ENCODE peak calls at places on chromosomes 13 and 19, in ten cellular contexts. H, X, B, F, N, T, S, W, Y and O are unnamed samples.

GRCh38 chr19:54203151-54203611 is 2.5 kb downstream of the RPS9 start:
- DNase-seq in H (no peak), X (no peak), B (no peak), F (no peak), N (no peak), T (no peak), S (no peak), W (no peak), Y (peak; percentile 82), O (no peak)

GRCh38 chr13:57409656-57410055 is 221.9 kb upstream of the PCDH17 start:
- DNase-seq in H (no peak), X (no peak), B (no peak), F (no peak), N (no peak), T (no peak), S (no peak), W (no peak), Y (no peak), O (no peak)

GRCh38 chr19:12126707-12127106 is 13.4 kb downstream of the ZNF20 start:
- DNase-seq in H (no peak), X (no peak), B (no peak), F (peak; percentile 18), N (no peak), T (no peak), S (no peak), W (no peak), Y (no peak), O (no peak)

GRCh38 chr19:13981988-13982501 is 24.1 kb downstream of the RFX1 start:
- DNase-seq in H (no peak), X (no peak), B (no peak), F (no peak), N (no peak), T (no peak), S (no peak), W (no peak), Y (no peak), O (no peak)

GRCh38 chr19:13234518-13234917 is 84.3 kb downstream of the IER2 start:
- DNase-seq in H (no peak), X (peak; percentile 18), B (no peak), F (no peak), N (no peak), T (peak; percentile 66), S (peak; percentile 70), W (no peak), Y (peak; percentile 63), O (peak; percentile 58)

GRCh38 chr19:45450042-45450380 is 17.8 kb upstream of the FOSB start:
- DNase-seq in H (no peak), X (no peak), B (no peak), F (no peak), N (no peak), T (no peak), S (no peak), W (no peak), Y (no peak), O (no peak)

GRCh38 chr19:34017024-34017423 is 155.3 kb upstream of the LSM14A start:
- DNase-seq in H (no peak), X (no peak), B (no peak), F (no peak), N (no peak), T (no peak), S (no peak), W (no peak), Y (no peak), O (no peak)

GRCh38 chr19:45852941-45853340 is 10.0 kb downstream of the SYMPK start:
- DNase-seq in H (no peak), X (no peak), B (no peak), F (no peak), N (no peak), T (no peak), S (no peak), W (no peak), Y (no peak), O (no peak)

GRCh38 chr19:6259312-6259861 is 20.4 kb downstream of the MLLT1 start:
- DNase-seq in H (no peak), X (no peak), B (no peak), F (no peak), N (no peak), T (no peak), S (no peak), W (no peak), Y (peak; percentile 87), O (no peak)

GRCh38 chr19:6260376-6260775 is 19.4 kb downstream of the MLLT1 start:
- DNase-seq in H (no peak), X (no peak), B (no peak), F (no peak), N (no peak), T (no peak), S (no peak), W (no peak), Y (no peak), O (no peak)

GRCh38 chr19:6262519-6262918 is 17.3 kb downstream of the MLLT1 start:
- DNase-seq in H (no peak), X (no peak), B (no peak), F (no peak), N (no peak), T (no peak), S (no peak), W (no peak), Y (no peak), O (no peak)

GRCh38 chr19:6261883-6262282 is 17.9 kb downstream of the MLLT1 start:
- DNase-seq in H (no peak), X (no peak), B (no peak), F (no peak), N (no peak), T (no peak), S (no peak), W (no peak), Y (no peak), O (no peak)

DNA sequence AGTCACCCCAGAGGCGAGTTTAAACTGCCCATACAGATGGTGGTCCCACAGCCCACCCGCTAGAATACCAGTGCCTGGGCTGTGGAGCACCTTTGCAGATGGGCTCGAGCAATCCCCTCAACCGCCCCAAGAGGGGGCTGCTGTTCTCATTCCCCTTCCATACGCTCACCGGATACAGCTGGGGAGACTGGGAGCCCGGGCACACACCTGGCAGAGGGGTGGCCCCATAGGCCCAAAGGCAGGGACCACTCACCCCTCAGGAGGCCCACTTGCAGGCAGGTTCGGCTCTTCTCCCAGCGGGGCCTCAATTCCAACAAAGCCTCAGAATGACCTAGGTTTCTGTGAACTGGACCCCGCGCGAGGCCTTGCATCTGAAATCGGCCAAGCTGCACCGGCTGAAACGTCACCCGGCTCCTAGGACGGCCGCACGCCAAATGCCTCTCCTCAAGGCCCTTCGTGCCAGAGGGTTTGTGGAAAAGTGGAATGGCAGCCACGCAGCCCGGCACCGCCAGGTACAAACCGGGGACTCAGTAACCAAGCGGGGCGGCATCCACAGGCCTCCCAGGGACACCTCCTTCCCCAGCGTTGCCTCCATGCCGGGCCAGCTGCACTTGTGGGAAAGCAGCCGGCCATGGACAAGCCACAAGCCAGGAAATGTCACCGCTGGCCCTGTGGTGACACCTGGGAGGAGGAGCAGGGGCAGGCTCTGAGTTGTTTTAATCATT is 18.7 kb downstream of the MLLT1 start:
- DNase-seq in H (no peak), X (no peak), B (no peak), F (peak; percentile 35), N (no peak), T (peak; percentile 45), S (no peak), W (no peak), Y (no peak), O (peak; percentile 41)
- TF ChIP-seq CTCF in H (peak; percentile 61), X (peak; percentile 69), B (peak; percentile 56), F (peak; percentile 56), N (peak; percentile 71), T (peak; percentile 60), S (peak; percentile 44), W (peak; percentile 53), Y (peak; percentile 36), O (peak; percentile 61)

GRCh38 chr13:110323172-110323851 is 16.2 kb downstream of the COL4A2 start:
- DNase-seq in H (no peak), X (no peak), B (no peak), F (peak; percentile 58), N (peak; percentile 95), T (no peak), S (no peak), W (no peak), Y (no peak), O (no peak)
- TF ChIP-seq CTCF in H (peak; percentile 26), X (peak; percentile 18), B (no peak), F (peak; percentile 26), N (peak; percentile 50), T (no peak), S (no peak), W (no peak), Y (no peak), O (no peak)

GRCh38 chr19:11016591-11016990 is 55.8 kb downstream of the SMARCA4 start:
- DNase-seq in H (no peak), X (no peak), B (no peak), F (no peak), N (no peak), T (no peak), S (no peak), W (no peak), Y (no peak), O (no peak)

GRCh38 chr19:11012507-11012906 is 51.7 kb downstream of the SMARCA4 start:
- DNase-seq in H (no peak), X (no peak), B (no peak), F (no peak), N (no peak), T (no peak), S (no peak), W (no peak), Y (no peak), O (no peak)

GRCh38 chr19:11017275-11018035 is 56.6 kb downstream of the SMARCA4 start:
- DNase-seq in H (no peak), X (no peak), B (no peak), F (no peak), N (no peak), T (no peak), S (no peak), W (no peak), Y (peak; percentile 41), O (no peak)

GRCh38 chr19:11013771-11014170 is 52.9 kb downstream of the SMARCA4 start:
- DNase-seq in H (no peak), X (no peak), B (no peak), F (no peak), N (no peak), T (no peak), S (no peak), W (no peak), Y (peak; percentile 41), O (no peak)

DNA sequence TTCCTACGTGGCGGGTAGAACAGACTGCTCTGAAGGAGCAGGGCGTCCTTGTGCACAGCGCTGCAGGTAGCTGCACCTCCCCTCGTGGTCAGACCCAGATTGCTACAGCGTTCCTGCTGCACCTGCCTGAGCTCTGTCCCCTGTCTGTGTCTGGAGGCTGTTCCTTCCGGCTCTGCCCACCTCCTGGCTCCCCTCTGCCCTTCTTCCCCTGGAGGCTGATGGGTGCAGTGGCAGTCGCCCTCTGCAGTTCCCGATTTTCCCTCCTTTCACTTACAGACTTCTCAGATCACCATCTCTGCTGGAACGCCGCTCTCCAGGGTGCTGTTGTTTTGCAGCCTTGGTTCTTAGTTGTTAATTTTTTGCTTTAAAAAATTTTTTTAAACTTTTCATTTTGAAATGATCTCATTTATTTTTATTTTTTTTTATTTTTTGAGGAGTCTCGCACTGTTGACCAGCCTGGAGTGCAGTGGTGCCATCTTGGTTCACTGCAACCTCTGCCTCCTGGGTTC is 53.6 kb downstream of the SMARCA4 start:
- DNase-seq in H (no peak), X (no peak), B (no peak), F (no peak), N (no peak), T (no peak), S (no peak), W (no peak), Y (no peak), O (no peak)
- TF ChIP-seq CTCF in H (peak; percentile 30), X (no peak), B (no peak), F (no peak), N (peak; percentile 4), T (no peak), S (no peak), W (no peak), Y (no peak), O (no peak)

GRCh38 chr19:8832132-8833021 is at the start of the genes MBD3L1 and ZNF558:
- DNase-seq in H (peak; percentile 91), X (peak; percentile 99), B (peak; percentile 100), F (peak; percentile 97), N (peak; percentile 91), T (peak; percentile 99), S (peak; percentile 99), W (peak; percentile 95), Y (peak; percentile 96), O (peak; percentile 95)
- TF ChIP-seq CTCF in H (no peak), X (peak; percentile 61), B (peak; percentile 43), F (no peak), N (no peak), T (peak; percentile 48), S (peak; percentile 11), W (no peak), Y (peak; percentile 35), O (no peak)